ENCODE peak calls at places on chromosome 22, in six cellular contexts. One of them, this sample, is unnamed.
A peak's percentile ranks its signal among the peaks of the same experiment; 100 is the strongest.

GRCh38 chr22:33111491-33111890 is 53.3 kb upstream of the SYN3 start:
- DNase-seq in GM13976: no peak
- DNase-seq in stomach: no peak
- DNase-seq in RWPE1: no peak
- DNase-seq in AG10803: no peak
- DNase-seq in gastrocnemius medialis: no peak
- DNase-seq in this sample: no peak

GRCh38 chr22:20510811-20511577 is 3.6 kb downstream of the MED15 start:
- DNase-seq in GM13976: no peak
- DNase-seq in stomach: no peak
- DNase-seq in RWPE1: no peak
- DNase-seq in AG10803: no peak
- DNase-seq in gastrocnemius medialis: no peak
- DNase-seq in this sample: no peak

GRCh38 chr22:41905411-41906202 is 9.3 kb downstream of the SHISA8 start:
- DNase-seq in GM13976: no peak
- DNase-seq in stomach: no peak
- DNase-seq in RWPE1: no peak
- DNase-seq in AG10803: no peak
- DNase-seq in gastrocnemius medialis: no peak
- DNase-seq in this sample: no peak

GRCh38 chr22:42868751-42869251 is 11.7 kb upstream of the ARFGAP3 start:
- DNase-seq in GM13976: peak; percentile 25
- DNase-seq in stomach: peak; percentile 91
- DNase-seq in RWPE1: no peak
- DNase-seq in AG10803: no peak
- DNase-seq in gastrocnemius medialis: peak; percentile 89
- DNase-seq in this sample: no peak

GRCh38 chr22:22753526-22754267 is 109.3 kb downstream of the GGTLC2 start:
- DNase-seq in GM13976: peak; percentile 88
- DNase-seq in stomach: peak; percentile 64
- DNase-seq in RWPE1: peak; percentile 57
- DNase-seq in AG10803: no peak
- DNase-seq in gastrocnemius medialis: no peak
- DNase-seq in this sample: peak; percentile 89

GRCh38 chr22:23888615-23889401 is 5.4 kb upstream of the MIF start:
- DNase-seq in GM13976: no peak
- DNase-seq in stomach: no peak
- DNase-seq in RWPE1: no peak
- DNase-seq in AG10803: peak; percentile 22
- DNase-seq in gastrocnemius medialis: no peak
- DNase-seq in this sample: no peak

GRCh38 chr22:32806296-32806695 is 4.8 kb downstream of the TIMP3 start:
- DNase-seq in GM13976: no peak
- DNase-seq in stomach: no peak
- DNase-seq in RWPE1: no peak
- DNase-seq in AG10803: no peak
- DNase-seq in gastrocnemius medialis: no peak
- DNase-seq in this sample: no peak

GRCh38 chr22:28864878-28865596 is 18.3 kb upstream of the ZNRF3 start:
- DNase-seq in GM13976: no peak
- DNase-seq in stomach: no peak
- DNase-seq in RWPE1: no peak
- DNase-seq in AG10803: no peak
- DNase-seq in gastrocnemius medialis: no peak
- DNase-seq in this sample: no peak

GRCh38 chr22:41437198-41437597 is 9.4 kb downstream of the TOB2 start:
- DNase-seq in GM13976: no peak
- DNase-seq in stomach: no peak
- DNase-seq in RWPE1: no peak
- DNase-seq in AG10803: no peak
- DNase-seq in gastrocnemius medialis: no peak
- DNase-seq in this sample: no peak

GRCh38 chr22:20571531-20572007 is 64.2 kb downstream of the MED15 start:
- DNase-seq in GM13976: peak; percentile 80
- DNase-seq in stomach: peak; percentile 43
- DNase-seq in RWPE1: no peak
- DNase-seq in AG10803: peak; percentile 51
- DNase-seq in gastrocnemius medialis: no peak
- DNase-seq in this sample: peak; percentile 75

GRCh38 chr22:38862375-38863329 is 9.4 kb downstream of the CBX6 start:
- DNase-seq in GM13976: no peak
- DNase-seq in stomach: no peak
- DNase-seq in RWPE1: no peak
- DNase-seq in AG10803: no peak
- DNase-seq in gastrocnemius medialis: no peak
- DNase-seq in this sample: no peak

GRCh38 chr22:38861927-38862326 is 10.1 kb downstream of the CBX6 start:
- DNase-seq in GM13976: no peak
- DNase-seq in stomach: no peak
- DNase-seq in RWPE1: no peak
- DNase-seq in AG10803: no peak
- DNase-seq in gastrocnemius medialis: no peak
- DNase-seq in this sample: no peak

GRCh38 chr22:38859581-38860290 is 12.3 kb downstream of the CBX6 start:
- DNase-seq in GM13976: no peak
- DNase-seq in stomach: no peak
- DNase-seq in RWPE1: no peak
- DNase-seq in AG10803: no peak
- DNase-seq in gastrocnemius medialis: no peak
- DNase-seq in this sample: no peak

GRCh38 chr22:38860291-38861169 is 11.5 kb downstream of the CBX6 start:
- DNase-seq in GM13976: no peak
- DNase-seq in stomach: no peak
- DNase-seq in RWPE1: no peak
- DNase-seq in AG10803: no peak
- DNase-seq in gastrocnemius medialis: no peak
- DNase-seq in this sample: no peak

DNA sequence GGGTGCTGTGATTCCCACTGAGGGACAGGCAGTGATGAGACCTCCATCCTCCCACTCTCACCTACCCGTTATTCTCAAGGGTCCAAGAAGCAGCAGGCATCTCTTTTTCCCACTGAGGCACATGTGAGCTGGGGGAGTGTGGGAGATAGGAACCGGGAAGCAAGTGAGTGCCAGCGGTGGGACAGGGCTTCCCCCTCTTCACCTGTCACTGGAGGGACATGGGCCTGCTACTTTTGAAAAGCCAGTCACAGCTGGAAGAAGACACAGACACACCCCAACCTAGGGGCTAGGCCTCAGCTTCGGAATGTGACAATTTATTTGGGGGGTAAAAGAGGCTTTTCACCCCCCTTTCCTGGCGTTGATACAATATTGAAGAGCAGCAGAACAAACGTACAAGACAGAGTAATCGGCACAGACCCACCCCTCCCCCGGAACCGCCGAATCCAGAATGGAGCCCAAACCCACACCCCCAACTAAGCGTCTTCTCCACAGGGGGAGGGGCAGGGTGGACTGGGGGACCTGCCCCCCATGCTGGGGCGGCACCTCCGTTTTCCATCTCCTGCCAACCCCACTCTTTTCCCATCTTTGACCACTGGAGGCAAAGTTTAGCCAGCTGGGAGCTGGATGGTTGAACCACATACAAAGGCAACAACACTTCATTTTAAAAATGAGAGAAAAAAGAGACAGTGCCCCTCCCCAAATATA is 10.7 kb downstream of the CBX6 start:
- DNase-seq in GM13976: no peak
- DNase-seq in stomach: no peak
- DNase-seq in RWPE1: no peak
- DNase-seq in AG10803: no peak
- DNase-seq in gastrocnemius medialis: no peak
- DNase-seq in this sample: no peak
- TF ChIP-seq CTCF in GM13976: no peak
- TF ChIP-seq CTCF in stomach: no peak
- TF ChIP-seq CTCF in RWPE1: no peak
- TF ChIP-seq CTCF in AG10803: peak; percentile 29
- TF ChIP-seq CTCF in gastrocnemius medialis: no peak
- TF ChIP-seq CTCF in this sample: no peak

DNA sequence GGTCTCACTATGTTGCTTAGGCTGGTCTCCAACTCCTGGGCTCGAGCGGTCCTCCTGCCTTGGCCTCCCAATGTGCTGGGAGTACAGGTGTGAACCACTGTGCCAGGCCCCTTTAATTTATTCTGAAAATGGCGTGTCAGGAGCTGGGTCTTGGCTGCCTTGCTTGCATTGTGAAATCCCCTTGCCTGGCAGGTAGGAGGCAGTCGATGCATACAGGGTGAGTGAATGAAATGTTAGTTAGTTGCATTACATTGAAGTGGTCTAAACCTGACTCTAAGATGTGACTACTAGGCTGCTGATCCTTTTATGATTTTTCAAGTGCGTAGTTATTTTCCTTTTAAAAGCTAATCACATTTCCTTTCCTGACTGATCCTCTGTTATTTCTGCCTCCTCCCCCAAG is 42.9 kb downstream of the PARVB start:
- DNase-seq in GM13976: no peak
- DNase-seq in stomach: no peak
- DNase-seq in RWPE1: no peak
- DNase-seq in AG10803: no peak
- DNase-seq in gastrocnemius medialis: no peak
- DNase-seq in this sample: no peak
- TF ChIP-seq CTCF in GM13976: no peak
- TF ChIP-seq CTCF in stomach: no peak
- TF ChIP-seq CTCF in RWPE1: no peak
- TF ChIP-seq CTCF in AG10803: no peak
- TF ChIP-seq CTCF in gastrocnemius medialis: no peak
- TF ChIP-seq CTCF in this sample: no peak

GRCh38 chr22:36104435-36104834 is 56.1 kb downstream of the APOL3 start:
- DNase-seq in GM13976: no peak
- DNase-seq in stomach: no peak
- DNase-seq in RWPE1: no peak
- DNase-seq in AG10803: no peak
- DNase-seq in gastrocnemius medialis: no peak
- DNase-seq in this sample: no peak
- TF ChIP-seq CTCF in GM13976: no peak
- TF ChIP-seq CTCF in stomach: no peak
- TF ChIP-seq CTCF in RWPE1: no peak
- TF ChIP-seq CTCF in AG10803: no peak
- TF ChIP-seq CTCF in gastrocnemius medialis: no peak
- TF ChIP-seq CTCF in this sample: no peak

DNA sequence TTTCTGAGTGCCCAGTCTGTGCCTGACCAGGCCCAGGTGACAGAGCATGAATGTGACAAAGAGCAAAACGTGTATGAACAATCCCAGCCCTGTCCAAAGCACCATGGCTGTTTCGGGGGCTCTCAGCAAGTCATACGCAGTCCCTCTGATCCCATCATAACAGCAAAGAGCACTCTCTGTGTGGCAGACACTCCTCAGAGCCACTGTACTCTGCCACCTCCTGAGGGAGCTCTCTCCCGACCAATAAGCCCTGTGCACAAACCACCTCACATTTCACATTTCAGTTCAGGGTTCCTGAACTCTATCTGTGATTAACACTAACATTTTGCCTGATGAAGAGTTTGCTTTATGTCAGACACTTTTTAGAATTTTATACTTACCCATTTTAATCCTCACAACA is 6.6 kb downstream of the DGCR2 start:
- DNase-seq in GM13976: no peak
- DNase-seq in stomach: no peak
- DNase-seq in RWPE1: no peak
- DNase-seq in AG10803: no peak
- DNase-seq in gastrocnemius medialis: no peak
- DNase-seq in this sample: no peak
- TF ChIP-seq CTCF in GM13976: peak; percentile 41
- TF ChIP-seq CTCF in stomach: no peak
- TF ChIP-seq CTCF in RWPE1: no peak
- TF ChIP-seq CTCF in AG10803: no peak
- TF ChIP-seq CTCF in gastrocnemius medialis: no peak
- TF ChIP-seq CTCF in this sample: no peak

GRCh38 chr22:26477341-26477731 is 6.2 kb downstream of the HPS4 start:
- DNase-seq in GM13976: no peak
- DNase-seq in stomach: no peak
- DNase-seq in RWPE1: no peak
- DNase-seq in AG10803: no peak
- DNase-seq in gastrocnemius medialis: no peak
- DNase-seq in this sample: no peak

GRCh38 chr22:26481112-26481693 is 2.4 kb downstream of the HPS4 start:
- DNase-seq in GM13976: no peak
- DNase-seq in stomach: no peak
- DNase-seq in RWPE1: no peak
- DNase-seq in AG10803: no peak
- DNase-seq in gastrocnemius medialis: no peak
- DNase-seq in this sample: no peak

GRCh38 chr22:26479792-26480610 is 3.6 kb downstream of the HPS4 start:
- DNase-seq in GM13976: no peak
- DNase-seq in stomach: no peak
- DNase-seq in RWPE1: no peak
- DNase-seq in AG10803: no peak
- DNase-seq in gastrocnemius medialis: no peak
- DNase-seq in this sample: peak; percentile 18

GRCh38 chr22:26480611-26480932 is 3.0 kb downstream of the HPS4 start:
- DNase-seq in GM13976: no peak
- DNase-seq in stomach: no peak
- DNase-seq in RWPE1: no peak
- DNase-seq in AG10803: no peak
- DNase-seq in gastrocnemius medialis: no peak
- DNase-seq in this sample: no peak

DNA sequence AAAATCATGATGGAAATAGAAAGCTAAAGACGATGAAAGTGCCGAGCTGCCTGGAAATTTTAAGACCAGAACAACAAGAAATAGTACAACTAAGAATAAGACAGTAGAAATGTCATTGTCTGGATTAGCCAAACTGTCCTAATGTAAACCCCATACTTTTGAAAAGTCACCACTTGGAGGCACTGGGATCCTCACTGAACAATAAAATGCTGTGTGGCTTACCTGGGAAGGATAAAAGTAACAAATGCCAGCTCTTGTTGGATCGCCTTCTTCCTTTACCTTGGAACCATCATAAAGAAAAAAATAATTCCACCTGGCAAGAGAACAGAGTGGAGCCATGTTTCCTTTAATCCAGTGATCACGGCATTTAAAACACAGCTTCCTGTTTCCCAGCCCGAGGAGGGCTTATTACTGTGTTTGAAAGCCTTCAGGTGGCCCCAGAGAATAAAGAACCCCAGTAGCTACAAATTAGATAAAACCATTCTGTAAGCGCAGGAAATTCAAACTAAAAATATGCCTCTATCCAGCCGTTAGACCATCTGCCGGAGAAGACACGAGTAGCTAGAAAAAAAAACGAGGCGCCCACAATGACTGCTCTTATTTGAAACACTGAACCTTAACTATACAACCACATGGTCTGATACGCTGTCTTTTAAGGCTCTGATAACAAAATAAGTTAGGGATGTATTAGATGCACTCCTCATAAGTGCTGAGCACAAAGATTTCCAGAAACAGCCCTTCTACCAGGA is 4.4 kb downstream of the HPS4 start:
- DNase-seq in GM13976: no peak
- DNase-seq in stomach: no peak
- DNase-seq in RWPE1: no peak
- DNase-seq in AG10803: no peak
- DNase-seq in gastrocnemius medialis: no peak
- DNase-seq in this sample: no peak
- TF ChIP-seq CTCF in GM13976: no peak
- TF ChIP-seq CTCF in stomach: no peak
- TF ChIP-seq CTCF in RWPE1: no peak
- TF ChIP-seq CTCF in AG10803: no peak
- TF ChIP-seq CTCF in gastrocnemius medialis: no peak
- TF ChIP-seq CTCF in this sample: no peak